ENCODE peak calls at places on chromosomes 12 and 14, in ten cellular contexts. N, D, F, Z, B, I, Q, J, E and X are unnamed samples. For H3K4me1, the result is how much of the 10 kb centered on the place peaks cover.

GRCh38 chr12:88468546-88468945 is 111.7 kb downstream of the KITLG start:
- DNase-seq in N (no peak), D (peak), F (no peak), Z (no peak), B (no peak), I (no peak), Q (no peak), J (peak), E (no peak), X (no peak)

GRCh38 chr12:67048371-67048770 is 220.8 kb upstream of the CAND1 start:
- DNase-seq in N (no peak), D (no peak), F (no peak), Z (no peak), B (no peak), I (no peak), Q (no peak), J (no peak), E (no peak), X (no peak)

GRCh38 chr12:48934312-48934706 is 9.0 kb upstream of the FKBP11 start:
- DNase-seq in N (no peak), D (no peak), F (no peak), Z (no peak), B (no peak), I (no peak), Q (no peak), J (no peak), E (no peak), X (no peak)

GRCh38 chr14:78022059-78022458 is 148.1 kb upstream of the NRXN3 start:
- DNase-seq in N (peak), D (peak), F (peak), Z (peak), B (peak), I (peak), Q (peak), J (peak), E (no peak), X (no peak)

GRCh38 chr12:47272412-47273190 is 192.8 kb upstream of the AMIGO2 start:
- DNase-seq in N (no peak), D (peak), F (no peak), Z (no peak), B (no peak), I (no peak), Q (no peak), J (no peak), E (no peak), X (no peak)

GRCh38 chr12:21568115-21568514 is 36.5 kb downstream of the GYS2 start:
- DNase-seq in N (no peak), D (no peak), F (no peak), Z (no peak), B (no peak), I (no peak), Q (no peak), J (no peak), E (no peak), X (no peak)

GRCh38 chr12:48813464-48814312 is 4.6 kb upstream of the CACNB3 start:
- DNase-seq in N (peak), D (no peak), F (peak), Z (no peak), B (no peak), I (no peak), Q (no peak), J (peak), E (no peak), X (no peak)

GRCh38 chr14:57533214-57533613 is 39.6 kb upstream of the CCDC198 start:
- DNase-seq in N (peak), D (peak), F (no peak), Z (peak), B (no peak), I (no peak), Q (no peak), J (peak), E (no peak), X (no peak)

GRCh38 chr12:78442454-78442801 is 422.1 kb upstream of the SYT1 start:
- DNase-seq in N (no peak), D (peak), F (no peak), Z (no peak), B (no peak), I (no peak), Q (no peak), J (peak), E (no peak), X (no peak)

GRCh38 chr14:69675246-69675583 is 63.8 kb downstream of the SUSD6 start:
- DNase-seq in N (peak), D (peak), F (no peak), Z (no peak), B (peak), I (no peak), Q (peak), J (no peak), E (no peak), X (no peak)

GRCh38 chr12:66189476-66189823 is 436 bp downstream of the IRAK3 start:
- DNase-seq in N (no peak), D (peak), F (no peak), Z (no peak), B (no peak), I (no peak), Q (no peak), J (peak), E (no peak), X (no peak)

GRCh38 chr12:54587315-54587821 is 1.1 kb downstream of the PPP1R1A start:
- DNase-seq in N (peak), D (peak), F (peak), Z (no peak), B (peak), I (peak), Q (peak), J (no peak), E (peak), X (no peak)

GRCh38 chr12:60059180-60059579 is 463.4 kb downstream of the SLC16A7 start:
- DNase-seq in N (no peak), D (peak), F (no peak), Z (no peak), B (no peak), I (no peak), Q (no peak), J (no peak), E (no peak), X (no peak)

GRCh38 chr12:111310076-111310870 is 58.6 kb downstream of the PHETA1 start:
- DNase-seq in N (no peak), D (no peak), F (no peak), Z (no peak), B (no peak), I (no peak), Q (no peak), J (no peak), E (no peak), X (no peak)

GRCh38 chr12:115630133-115630532 is 647.4 kb downstream of the MED13L start:
- DNase-seq in N (no peak), D (no peak), F (no peak), Z (no peak), B (no peak), I (no peak), Q (no peak), J (no peak), E (no peak), X (no peak)

GRCh38 chr14:68774771-68775613 is 17.9 kb downstream of the ZFP36L1 start:
- DNase-seq in N (no peak), D (peak), F (peak), Z (no peak), B (no peak), I (no peak), Q (peak), J (no peak), E (peak), X (peak)

GRCh38 chr12:111029732-111030131 is 109.4 kb upstream of the MYL2 start:
- DNase-seq in N (no peak), D (no peak), F (no peak), Z (no peak), B (no peak), I (no peak), Q (no peak), J (no peak), E (no peak), X (no peak)

GRCh38 chr12:6536894-6537579 is 2.7 kb downstream of the GAPDH start:
- DNase-seq in N (no peak), D (peak), F (no peak), Z (peak), B (no peak), I (no peak), Q (no peak), J (no peak), E (no peak), X (no peak)

GRCh38 chr14:99507860-99508640 is 26.8 kb downstream of the CCNK start:
- DNase-seq in N (no peak), D (no peak), F (no peak), Z (no peak), B (no peak), I (no peak), Q (no peak), J (no peak), E (no peak), X (no peak)

GRCh38 chr12:1176191-1176590 is 185.2 kb downstream of the ERC1 start:
- DNase-seq in N (no peak), D (no peak), F (no peak), Z (no peak), B (no peak), I (no peak), Q (no peak), J (no peak), E (no peak), X (no peak)

GRCh38 chr14:23009939-23010718 is at the start of gene C14orf93:
- DNase-seq in N (peak), D (peak), F (peak), Z (peak), B (peak), I (peak), Q (peak), J (peak), E (peak), X (peak)

GRCh38 chr14:73818821-73819220 is 32.8 kb upstream of the PTGR2 start:
- DNase-seq in N (no peak), D (no peak), F (no peak), Z (no peak), B (no peak), I (no peak), Q (no peak), J (no peak), E (no peak), X (peak)

GRCh38 chr12:127013222-127013621 is 1253.7 kb upstream of the TMEM132C start:
- DNase-seq in N (no peak), D (no peak), F (no peak), Z (no peak), B (no peak), I (no peak), Q (no peak), J (no peak), E (no peak), X (no peak)

GRCh38 chr12:19572920-19573558 is 133.7 kb downstream of the AEBP2 start:
- DNase-seq in N (peak), D (peak), F (no peak), Z (peak), B (no peak), I (no peak), Q (no peak), J (peak), E (no peak), X (no peak)

GRCh38 chr12:57006809-57007475 is 596 bp upstream of the ZBTB39 start:
- DNase-seq in N (no peak), D (no peak), F (no peak), Z (no peak), B (no peak), I (no peak), Q (no peak), J (no peak), E (no peak), X (no peak)

GRCh38 chr12:112985655-112986290 is 7.5 kb downstream of the OAS2 start:
- DNase-seq in N (no peak), D (no peak), F (no peak), Z (no peak), B (no peak), I (no peak), Q (no peak), J (no peak), E (no peak), X (no peak)

GRCh38 chr12:54394281-54394719 is 9.8 kb upstream of the ZNF385A start:
- DNase-seq in N (peak), D (peak), F (no peak), Z (peak), B (no peak), I (no peak), Q (peak), J (peak), E (no peak), X (peak)

GRCh38 chr12:31521972-31522371 is 69.0 kb downstream of the DENND5B start:
- DNase-seq in N (no peak), D (no peak), F (no peak), Z (no peak), B (no peak), I (no peak), Q (no peak), J (no peak), E (no peak), X (no peak)

GRCh38 chr14:35331605-35332516 is 39.7 kb downstream of the PSMA6 start:
- DNase-seq in N (peak), D (peak), F (no peak), Z (no peak), B (no peak), I (no peak), Q (peak), J (peak), E (no peak), X (peak)

GRCh38 chr12:123041042-123041531 is 60.6 kb downstream of the ARL6IP4 start:
- DNase-seq in N (no peak), D (no peak), F (no peak), Z (peak), B (no peak), I (no peak), Q (no peak), J (no peak), E (no peak), X (no peak)

GRCh38 chr12:113055594-113056380 is 743 bp upstream of the DTX1 start:
- DNase-seq in N (no peak), D (no peak), F (no peak), Z (peak), B (no peak), I (no peak), Q (no peak), J (no peak), E (no peak), X (no peak)

GRCh38 chr14:79581912-79582576 is 629.3 kb downstream of the DIO2 start:
- DNase-seq in N (no peak), D (peak), F (no peak), Z (no peak), B (no peak), I (no peak), Q (no peak), J (no peak), E (no peak), X (no peak)

GRCh38 chr14:61468063-61468825 is 146.9 kb downstream of the PRKCH start:
- DNase-seq in N (no peak), D (no peak), F (no peak), Z (no peak), B (no peak), I (no peak), Q (no peak), J (no peak), E (peak), X (no peak)

DNA sequence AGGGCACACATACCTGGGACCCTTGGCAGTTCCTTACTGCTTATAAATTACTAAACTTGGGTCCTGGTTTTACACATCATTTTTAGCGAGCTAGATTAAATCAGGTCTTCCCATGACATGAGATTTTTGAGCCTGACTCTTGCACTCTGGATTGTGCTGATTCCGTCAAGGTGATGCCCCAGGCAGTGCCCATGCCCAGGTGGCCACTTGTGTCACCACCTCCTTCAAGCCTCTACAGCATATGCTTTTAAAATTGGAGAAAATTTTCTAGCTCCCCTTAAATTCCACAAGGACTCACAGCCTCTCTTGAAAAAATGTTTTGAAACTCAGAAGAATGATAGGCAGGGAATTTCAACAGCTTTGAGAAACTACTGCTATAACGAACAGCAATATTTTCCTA is 9.6 kb downstream of the PTPN21 start:
- DNase-seq in N (no peak), D (no peak), F (no peak), Z (no peak), B (no peak), I (no peak), Q (no peak), J (no peak), E (no peak), X (no peak)
- H3K4me3 ChIP-seq in N (no peak), D (no peak), F (no peak), Z (no peak), B (no peak), I (no peak), Q (no peak), J (no peak), E (no peak), X (no peak)

DNA sequence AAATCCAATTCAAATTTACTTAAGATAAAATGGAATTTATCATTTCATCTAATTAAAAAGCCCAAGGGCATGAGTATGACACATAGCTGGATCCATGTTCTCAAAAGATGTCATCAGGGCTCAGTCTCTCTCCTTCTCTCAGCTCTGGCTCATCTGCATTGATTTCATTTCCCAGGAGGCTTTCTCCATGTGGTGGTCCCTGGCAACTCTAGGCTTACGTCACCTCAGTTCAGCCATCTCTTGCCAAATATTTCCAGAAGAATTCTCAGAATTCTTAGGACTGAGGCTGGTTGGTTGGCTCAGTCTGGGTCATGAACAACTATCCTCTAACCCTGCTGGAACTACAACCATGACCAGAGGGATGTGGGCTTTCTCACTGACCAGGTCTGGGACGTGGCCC is 65.3 kb downstream of the FOS start:
- DNase-seq in N (no peak), D (peak), F (no peak), Z (no peak), B (no peak), I (peak), Q (no peak), J (peak), E (no peak), X (no peak)
- H3K4me1 ChIP-seq in N (under half), D (under half), F (under half), Z (under half), B (under half), I (under half), Q (under half), J (under half), E (under half), X (under half)

GRCh38 chr12:70666364-70666763 is 29.1 kb upstream of the PTPRB start:
- DNase-seq in N (no peak), D (no peak), F (no peak), Z (no peak), B (no peak), I (no peak), Q (no peak), J (no peak), E (no peak), X (no peak)
- H3K27ac ChIP-seq in N (no peak), D (no peak), F (no peak), Z (no peak), B (no peak), I (no peak), Q (no peak), J (no peak), E (no peak), X (no peak)

GRCh38 chr12:121096199-121096798 is 36.4 kb upstream of the P2RX7 start:
- DNase-seq in N (no peak), D (no peak), F (no peak), Z (no peak), B (no peak), I (no peak), Q (no peak), J (no peak), E (no peak), X (no peak)
- H3K4me3 ChIP-seq in N (no peak), D (no peak), F (no peak), Z (no peak), B (peak), I (peak), Q (peak), J (no peak), E (peak), X (peak)

GRCh38 chr12:108611884-108612415 is 14.1 kb upstream of the TMEM119 start:
- DNase-seq in N (no peak), D (peak), F (no peak), Z (peak), B (no peak), I (no peak), Q (no peak), J (peak), E (no peak), X (no peak)
- H3K4me1 ChIP-seq in N (under half), D (under half), F (under half), Z (under half), B (under half), I (under half), Q (under half), J (under half), E (under half), X (under half)

DNA sequence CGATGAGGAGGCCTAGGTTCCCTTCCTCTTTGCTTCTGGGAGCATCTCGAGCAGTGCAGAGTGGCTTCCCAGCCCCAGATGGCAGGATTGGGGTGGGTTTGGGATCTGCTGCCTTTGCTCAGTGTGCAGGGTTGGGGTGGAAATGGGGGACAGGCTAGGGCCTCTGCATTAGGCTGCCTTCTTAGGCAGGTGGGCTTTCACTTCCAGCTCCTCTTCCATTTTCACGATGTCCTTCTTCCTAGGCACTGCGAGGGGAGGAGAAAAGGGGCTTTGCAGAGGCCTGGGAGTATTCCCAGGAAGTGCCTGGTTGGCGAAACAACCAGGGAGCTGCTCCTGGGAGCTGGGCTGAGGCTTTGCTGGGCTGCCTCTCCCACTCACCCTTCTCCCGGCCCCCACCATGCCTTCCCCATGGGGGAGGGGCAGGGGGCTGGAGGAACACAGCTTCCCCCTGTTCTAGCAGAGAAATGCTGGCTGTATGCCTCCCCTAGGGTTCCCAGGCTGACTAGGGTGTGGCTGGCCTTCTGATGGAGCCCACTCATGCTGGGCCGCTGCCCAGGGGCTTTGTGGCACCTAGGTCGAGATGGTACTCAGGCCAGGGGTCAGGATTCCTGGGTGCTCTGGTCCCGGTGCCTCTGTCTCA is 2.4 kb downstream of the NR4A1 start:
- DNase-seq in N (no peak), D (no peak), F (no peak), Z (no peak), B (no peak), I (peak), Q (peak), J (peak), E (no peak), X (no peak)
- H3K27ac ChIP-seq in N (no peak), D (no peak), F (no peak), Z (no peak), B (peak), I (peak), Q (peak), J (no peak), E (peak), X (peak)

DNA sequence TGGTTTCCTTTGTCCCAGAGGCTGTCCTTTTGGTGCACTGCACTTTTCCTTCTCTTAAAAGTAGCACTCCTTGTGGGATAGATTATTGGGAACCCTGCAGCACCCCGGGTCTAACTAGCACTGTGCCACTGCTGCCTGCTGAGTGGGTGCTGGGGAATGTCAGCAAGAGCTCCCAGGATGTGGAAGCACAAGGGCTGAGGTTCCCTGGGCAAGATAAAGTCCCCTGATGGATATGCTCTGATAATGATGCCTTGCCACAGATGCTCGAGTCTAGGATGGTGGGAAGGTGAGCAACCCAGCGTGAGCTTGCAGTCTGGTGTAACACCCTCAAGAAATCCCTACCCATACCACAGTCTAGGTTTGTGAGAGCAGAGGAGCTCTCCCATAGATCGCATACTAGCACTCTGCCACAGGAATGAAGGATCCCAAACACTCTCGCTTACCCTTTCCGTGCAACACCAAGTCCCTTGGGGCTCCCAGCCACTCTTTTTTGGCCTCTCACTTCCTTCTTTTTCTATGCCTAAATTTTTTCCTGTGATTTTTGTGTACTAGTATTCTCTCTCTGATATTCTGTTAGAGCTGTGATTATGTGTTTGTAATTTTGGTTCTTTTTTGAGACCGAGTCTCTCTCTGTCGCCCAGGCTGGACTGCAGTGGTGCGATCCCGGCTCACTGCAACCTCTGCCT is 32.7 kb downstream of the USP15 start:
- DNase-seq in N (no peak), D (no peak), F (no peak), Z (no peak), B (no peak), I (no peak), Q (no peak), J (peak), E (no peak), X (no peak)
- H3K4me3 ChIP-seq in N (no peak), D (no peak), F (no peak), Z (no peak), B (no peak), I (no peak), Q (no peak), J (no peak), E (no peak), X (no peak)